ENCODE peak calls at places on chromosome 21, in four cellular contexts. One of them, this sample, is unnamed.

GRCh38 chr21:25997788-25998611 is 172.6 kb downstream of the APP start:
- DNase-seq in hepatocyte: peak; percentile 22
- DNase-seq in uterus: no peak
- DNase-seq in suprapubic skin: no peak
- DNase-seq in this sample: no peak

GRCh38 chr21:34865922-34866271 is 183.2 kb downstream of the RUNX1 start:
- DNase-seq in hepatocyte: peak; percentile 44
- DNase-seq in uterus: no peak
- DNase-seq in suprapubic skin: no peak
- DNase-seq in this sample: no peak

GRCh38 chr21:29360799-29361765 is 62.4 kb downstream of the BACH1 start:
- DNase-seq in hepatocyte: peak; percentile 45
- DNase-seq in uterus: no peak
- DNase-seq in suprapubic skin: no peak
- DNase-seq in this sample: no peak

GRCh38 chr21:45790427-45790826 is 146.9 kb downstream of the PCBP3 start:
- DNase-seq in hepatocyte: no peak
- DNase-seq in uterus: no peak
- DNase-seq in suprapubic skin: no peak
- DNase-seq in this sample: no peak

GRCh38 chr21:45834821-45835293 is 146.7 kb upstream of the COL6A1 start:
- DNase-seq in hepatocyte: no peak
- DNase-seq in uterus: no peak
- DNase-seq in suprapubic skin: peak; percentile 65
- DNase-seq in this sample: no peak

GRCh38 chr21:41112740-41113692 is 54.9 kb upstream of the BACE2 start:
- DNase-seq in hepatocyte: peak; percentile 74
- DNase-seq in uterus: no peak
- DNase-seq in suprapubic skin: no peak
- DNase-seq in this sample: no peak

GRCh38 chr21:25506887-25507286 is 100.4 kb downstream of the MRPL39 start:
- DNase-seq in hepatocyte: no peak
- DNase-seq in uterus: no peak
- DNase-seq in suprapubic skin: no peak
- DNase-seq in this sample: no peak

GRCh38 chr21:46376231-46376628 is 52.3 kb downstream of the PCNT start:
- DNase-seq in hepatocyte: no peak
- DNase-seq in uterus: no peak
- DNase-seq in suprapubic skin: no peak
- DNase-seq in this sample: no peak

GRCh38 chr21:17925000-17925610 is 105.9 kb upstream of the C21orf91 start:
- DNase-seq in hepatocyte: peak; percentile 84
- DNase-seq in uterus: peak; percentile 42
- DNase-seq in suprapubic skin: no peak
- DNase-seq in this sample: peak; percentile 39

GRCh38 chr21:31034378-31034777 is 3.9 kb downstream of the KRTAP19-8 start:
- DNase-seq in hepatocyte: no peak
- DNase-seq in uterus: no peak
- DNase-seq in suprapubic skin: no peak
- DNase-seq in this sample: no peak

GRCh38 chr21:45981641-45982255 is at the start of gene COL6A1:
- DNase-seq in hepatocyte: peak; percentile 84
- DNase-seq in uterus: peak; percentile 75
- DNase-seq in suprapubic skin: peak; percentile 83
- DNase-seq in this sample: peak; percentile 85

GRCh38 chr21:34967509-34968289 is 81.4 kb downstream of the RUNX1 start:
- DNase-seq in hepatocyte: peak; percentile 26
- DNase-seq in uterus: no peak
- DNase-seq in suprapubic skin: no peak
- DNase-seq in this sample: no peak

DNA sequence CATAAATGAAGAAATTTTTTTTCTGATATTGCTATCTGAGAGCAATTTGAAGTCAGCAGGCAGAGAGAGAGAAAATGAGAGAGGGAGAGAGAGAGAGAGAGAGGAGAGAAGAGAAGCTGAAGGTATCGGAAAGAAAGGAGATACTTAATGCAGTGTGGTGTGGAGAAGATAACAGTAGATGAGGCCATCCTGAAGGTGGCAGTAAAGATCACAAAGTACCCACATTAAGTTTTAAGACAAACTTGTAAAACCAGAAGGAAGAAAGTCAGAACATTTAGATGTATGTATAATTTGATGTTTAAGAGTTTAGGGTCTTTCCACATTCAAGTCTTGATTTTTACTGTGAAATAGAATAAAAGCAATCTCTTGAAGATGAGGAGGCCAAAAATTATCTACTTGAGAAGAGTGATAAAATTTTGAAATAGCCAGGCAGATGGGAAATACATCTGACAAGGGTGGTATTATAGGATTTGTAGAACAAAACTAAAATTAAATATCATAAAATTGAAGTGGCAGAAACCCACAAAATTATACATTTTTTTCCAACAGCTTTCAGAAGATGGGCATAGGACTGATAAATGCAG is 1753.4 kb downstream of the MRPL39 start:
- DNase-seq in hepatocyte: peak; percentile 19
- DNase-seq in uterus: no peak
- DNase-seq in suprapubic skin: no peak
- DNase-seq in this sample: no peak
- TF ChIP-seq CTCF in hepatocyte: peak; percentile 37
- TF ChIP-seq CTCF in uterus: no peak
- TF ChIP-seq CTCF in suprapubic skin: peak; percentile 35
- TF ChIP-seq CTCF in this sample: peak; percentile 44

GRCh38 chr21:42321231-42321630 is 6.0 kb upstream of the TFF3 start:
- DNase-seq in hepatocyte: no peak
- DNase-seq in uterus: no peak
- DNase-seq in suprapubic skin: no peak
- DNase-seq in this sample: no peak

GRCh38 chr21:42320791-42321190 is 5.6 kb upstream of the TFF3 start:
- DNase-seq in hepatocyte: no peak
- DNase-seq in uterus: no peak
- DNase-seq in suprapubic skin: no peak
- DNase-seq in this sample: no peak

GRCh38 chr21:42319368-42319767 is 4.2 kb upstream of the TFF3 start:
- DNase-seq in hepatocyte: no peak
- DNase-seq in uterus: no peak
- DNase-seq in suprapubic skin: no peak
- DNase-seq in this sample: no peak

GRCh38 chr21:42321845-42322244 is 6.6 kb upstream of the TFF3 start:
- DNase-seq in hepatocyte: no peak
- DNase-seq in uterus: no peak
- DNase-seq in suprapubic skin: no peak
- DNase-seq in this sample: no peak

DNA sequence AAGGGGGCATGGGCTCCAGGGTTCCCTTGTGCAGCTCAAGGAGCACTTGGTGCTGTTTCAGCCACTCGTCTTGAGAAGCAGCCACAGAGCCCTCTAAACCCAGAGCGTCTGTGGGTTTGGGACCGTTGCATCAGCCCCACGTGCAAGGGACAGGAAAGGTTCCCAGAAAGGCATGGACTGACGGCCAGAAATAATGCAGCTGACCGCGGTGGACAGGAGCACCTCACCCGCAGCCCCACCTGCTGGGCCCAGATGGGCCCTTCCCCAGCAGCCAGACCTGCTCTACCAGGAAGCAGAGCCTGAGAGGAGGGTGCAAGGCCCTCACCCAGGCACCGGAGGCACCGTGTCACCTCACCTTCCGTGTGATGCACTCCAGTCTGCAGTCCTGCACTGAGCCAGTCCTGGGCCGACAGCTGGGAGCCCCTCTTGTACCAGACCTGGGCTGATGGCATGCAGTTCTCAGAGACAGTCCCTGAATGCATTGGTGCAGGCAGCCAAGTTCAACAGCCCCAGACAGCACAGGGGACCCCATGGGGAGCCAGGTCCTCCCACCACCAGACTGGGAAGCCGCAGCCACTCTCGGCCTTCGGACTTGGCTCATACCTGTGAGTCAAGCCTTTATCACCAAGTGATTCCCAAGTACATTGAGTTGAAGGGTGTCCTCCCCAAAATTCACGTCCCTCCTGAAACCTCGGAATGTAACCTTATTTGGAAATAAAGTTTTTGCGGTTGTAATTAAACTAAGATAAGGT is 4.8 kb upstream of the TFF3 start:
- DNase-seq in hepatocyte: no peak
- DNase-seq in uterus: no peak
- DNase-seq in suprapubic skin: no peak
- DNase-seq in this sample: no peak
- TF ChIP-seq CTCF in hepatocyte: no peak
- TF ChIP-seq CTCF in uterus: no peak
- TF ChIP-seq CTCF in suprapubic skin: no peak
- TF ChIP-seq CTCF in this sample: no peak

GRCh38 chr21:39312112-39313041 is 1.1 kb downstream of the BRWD1 start:
- DNase-seq in hepatocyte: peak; percentile 95
- DNase-seq in uterus: peak; percentile 93
- DNase-seq in suprapubic skin: peak; percentile 97
- DNase-seq in this sample: peak; percentile 90
- TF ChIP-seq CTCF in hepatocyte: no peak
- TF ChIP-seq CTCF in uterus: no peak
- TF ChIP-seq CTCF in suprapubic skin: no peak
- TF ChIP-seq CTCF in this sample: no peak

GRCh38 chr21:28334407-28334806 is 658.3 kb downstream of the LTN1 start:
- DNase-seq in hepatocyte: no peak
- DNase-seq in uterus: no peak
- DNase-seq in suprapubic skin: no peak
- DNase-seq in this sample: no peak

GRCh38 chr21:28336299-28336698 is 656.4 kb downstream of the LTN1 start:
- DNase-seq in hepatocyte: peak; percentile 78
- DNase-seq in uterus: no peak
- DNase-seq in suprapubic skin: no peak
- DNase-seq in this sample: no peak

GRCh38 chr21:28339403-28339802 is 653.3 kb downstream of the LTN1 start:
- DNase-seq in hepatocyte: no peak
- DNase-seq in uterus: no peak
- DNase-seq in suprapubic skin: no peak
- DNase-seq in this sample: no peak

GRCh38 chr21:28338906-28339305 is 653.8 kb downstream of the LTN1 start:
- DNase-seq in hepatocyte: no peak
- DNase-seq in uterus: no peak
- DNase-seq in suprapubic skin: no peak
- DNase-seq in this sample: no peak

GRCh38 chr21:28337319-28337718 is 655.4 kb downstream of the LTN1 start:
- DNase-seq in hepatocyte: peak; percentile 39
- DNase-seq in uterus: no peak
- DNase-seq in suprapubic skin: no peak
- DNase-seq in this sample: no peak
- TF ChIP-seq CTCF in hepatocyte: peak; percentile 58
- TF ChIP-seq CTCF in uterus: peak; percentile 34
- TF ChIP-seq CTCF in suprapubic skin: no peak
- TF ChIP-seq CTCF in this sample: no peak

GRCh38 chr21:33302055-33302454 is 22.7 kb upstream of the IFNAR1 start:
- DNase-seq in hepatocyte: no peak
- DNase-seq in uterus: no peak
- DNase-seq in suprapubic skin: no peak
- DNase-seq in this sample: no peak

GRCh38 chr21:33301632-33302002 is 23.2 kb upstream of the IFNAR1 start:
- DNase-seq in hepatocyte: no peak
- DNase-seq in uterus: no peak
- DNase-seq in suprapubic skin: no peak
- DNase-seq in this sample: no peak

GRCh38 chr21:33305344-33305671 is 19.5 kb upstream of the IFNAR1 start:
- DNase-seq in hepatocyte: no peak
- DNase-seq in uterus: no peak
- DNase-seq in suprapubic skin: no peak
- DNase-seq in this sample: no peak

GRCh38 chr21:33300701-33301631 is 23.8 kb upstream of the IFNAR1 start:
- DNase-seq in hepatocyte: no peak
- DNase-seq in uterus: no peak
- DNase-seq in suprapubic skin: no peak
- DNase-seq in this sample: no peak

GRCh38 chr21:33302796-33303195 is 22.0 kb upstream of the IFNAR1 start:
- DNase-seq in hepatocyte: no peak
- DNase-seq in uterus: no peak
- DNase-seq in suprapubic skin: no peak
- DNase-seq in this sample: no peak
- TF ChIP-seq CTCF in hepatocyte: no peak
- TF ChIP-seq CTCF in uterus: no peak
- TF ChIP-seq CTCF in suprapubic skin: no peak
- TF ChIP-seq CTCF in this sample: no peak

GRCh38 chr21:36092676-36093075 is 22.9 kb downstream of the CBR1 start:
- DNase-seq in hepatocyte: no peak
- DNase-seq in uterus: no peak
- DNase-seq in suprapubic skin: no peak
- DNase-seq in this sample: no peak

GRCh38 chr21:36089946-36090345 is 20.1 kb downstream of the CBR1 start:
- DNase-seq in hepatocyte: no peak
- DNase-seq in uterus: no peak
- DNase-seq in suprapubic skin: no peak
- DNase-seq in this sample: no peak

GRCh38 chr21:36093512-36093911 is 23.7 kb downstream of the CBR1 start:
- DNase-seq in hepatocyte: no peak
- DNase-seq in uterus: no peak
- DNase-seq in suprapubic skin: no peak
- DNase-seq in this sample: no peak

GRCh38 chr21:36082140-36082742 is 12.4 kb downstream of the CBR1 start:
- DNase-seq in hepatocyte: no peak
- DNase-seq in uterus: no peak
- DNase-seq in suprapubic skin: no peak
- DNase-seq in this sample: no peak

DNA sequence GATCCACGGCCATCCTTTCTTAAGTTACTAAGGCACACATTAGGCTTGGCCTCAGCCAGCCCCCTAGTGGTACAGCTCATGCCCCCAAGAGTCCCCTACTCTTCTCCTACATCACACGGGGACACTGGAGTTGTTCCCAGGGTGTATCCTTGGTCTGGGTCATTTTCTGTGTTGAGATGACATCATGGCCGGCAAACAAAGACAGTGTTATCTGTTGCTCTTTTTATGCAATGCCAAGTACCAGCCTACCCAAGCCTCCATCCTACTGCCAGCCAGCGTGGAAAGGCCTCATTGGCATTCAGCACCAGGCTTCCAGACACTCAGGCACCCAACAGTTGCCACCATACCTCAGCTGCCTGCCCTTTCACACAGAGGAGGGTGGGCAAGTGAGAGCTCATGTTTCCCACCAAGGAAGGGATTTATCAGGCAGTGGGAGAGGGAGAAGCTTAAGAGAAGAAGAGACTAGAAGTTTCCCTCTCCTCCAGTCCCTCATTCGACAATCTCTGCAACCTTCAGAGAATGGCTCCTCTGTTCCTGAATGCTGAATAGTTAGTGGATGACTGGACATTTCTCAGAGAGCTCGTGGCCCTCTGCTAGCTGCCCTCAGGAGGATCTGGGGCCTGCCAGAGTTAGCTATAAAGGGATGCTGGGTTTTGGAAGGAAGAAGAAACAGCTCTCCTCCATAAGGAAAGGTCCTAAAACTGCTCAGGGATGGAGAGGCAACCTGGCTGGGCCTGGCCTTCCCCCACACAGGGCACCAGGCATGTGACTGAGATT is 17.7 kb downstream of the CBR1 start:
- DNase-seq in hepatocyte: no peak
- DNase-seq in uterus: no peak
- DNase-seq in suprapubic skin: no peak
- DNase-seq in this sample: no peak
- TF ChIP-seq CTCF in hepatocyte: no peak
- TF ChIP-seq CTCF in uterus: no peak
- TF ChIP-seq CTCF in suprapubic skin: no peak
- TF ChIP-seq CTCF in this sample: no peak